ENCODE peak calls at places on chromosomes 2 and 18, in ten cellular contexts. J, K, O, V, G, C, R, I, F and H are unnamed samples.

GRCh38 chr2:13666582-13667414 is 950.1 kb downstream of the TRIB2 start:
- DNase-seq in J (no peak), K (no peak), O (peak; percentile 4), V (no peak), G (no peak), C (no peak), R (no peak), I (no peak), F (no peak), H (no peak)

GRCh38 chr2:70516596-70516995 is 37.0 kb downstream of the TGFA start:
- DNase-seq in J (peak; percentile 61), K (no peak), O (peak; percentile 72), V (no peak), G (no peak), C (peak; percentile 9), R (no peak), I (no peak), F (no peak), H (no peak)

GRCh38 chr2:113182471-113183260 is 8.9 kb downstream of the PSD4 start:
- DNase-seq in J (no peak), K (no peak), O (no peak), V (no peak), G (no peak), C (no peak), R (no peak), I (no peak), F (no peak), H (no peak)

GRCh38 chr18:5167827-5168226 is 29.2 kb downstream of the AKAIN1 start:
- DNase-seq in J (no peak), K (no peak), O (no peak), V (no peak), G (no peak), C (no peak), R (no peak), I (no peak), F (no peak), H (no peak)

GRCh38 chr2:107412209-107412904 is 414.3 kb upstream of the RGPD4 start:
- DNase-seq in J (no peak), K (no peak), O (no peak), V (peak; percentile 85), G (no peak), C (no peak), R (no peak), I (no peak), F (no peak), H (no peak)

GRCh38 chr2:1550658-1551316 is 137.5 kb downstream of the TPO start:
- DNase-seq in J (peak; percentile 52), K (no peak), O (peak; percentile 84), V (no peak), G (peak; percentile 4), C (peak; percentile 85), R (peak; percentile 42), I (no peak), F (peak; percentile 16), H (peak; percentile 54)

GRCh38 chr2:241001413-241002274 is 3.2 kb downstream of the SNED1 start:
- DNase-seq in J (no peak), K (peak; percentile 72), O (no peak), V (no peak), G (no peak), C (no peak), R (no peak), I (no peak), F (no peak), H (peak; percentile 6)

GRCh38 chr2:112229365-112229764 is 25.5 kb downstream of the ZC3H8 start:
- DNase-seq in J (peak; percentile 11), K (no peak), O (no peak), V (no peak), G (no peak), C (no peak), R (no peak), I (no peak), F (no peak), H (no peak)

GRCh38 chr2:158998486-158999248 is 30.2 kb downstream of the TANC1 start:
- DNase-seq in J (no peak), K (no peak), O (no peak), V (peak; percentile 42), G (no peak), C (peak; percentile 57), R (no peak), I (no peak), F (no peak), H (no peak)

GRCh38 chr2:16750175-16750924 is 84.7 kb upstream of the CYRIA start:
- DNase-seq in J (no peak), K (no peak), O (no peak), V (no peak), G (no peak), C (no peak), R (no peak), I (no peak), F (no peak), H (no peak)

GRCh38 chr2:143504397-143504796 is 375.2 kb downstream of the ARHGAP15 start:
- DNase-seq in J (no peak), K (no peak), O (no peak), V (no peak), G (no peak), C (no peak), R (no peak), I (no peak), F (no peak), H (no peak)

GRCh38 chr2:226215902-226216503 is 583.6 kb downstream of the IRS1 start:
- DNase-seq in J (peak; percentile 29), K (no peak), O (peak; percentile 19), V (peak; percentile 48), G (no peak), C (peak; percentile 4), R (peak; percentile 39), I (no peak), F (peak; percentile 25), H (peak; percentile 8)

GRCh38 chr2:121804340-121804739 is 48.9 kb downstream of the TSN start:
- DNase-seq in J (no peak), K (no peak), O (peak; percentile 67), V (peak; percentile 9), G (no peak), C (no peak), R (no peak), I (no peak), F (no peak), H (no peak)

GRCh38 chr2:201883559-201883958 is 77.2 kb downstream of the CDK15 start:
- DNase-seq in J (no peak), K (no peak), O (no peak), V (no peak), G (no peak), C (no peak), R (no peak), I (no peak), F (no peak), H (no peak)

GRCh38 chr2:67824196-67824595 is 238.6 kb downstream of the C1D start:
- DNase-seq in J (no peak), K (no peak), O (no peak), V (no peak), G (no peak), C (no peak), R (no peak), I (no peak), F (no peak), H (no peak)

GRCh38 chr2:169715379-169716228 is 18.0 kb upstream of the KLHL23 start:
- DNase-seq in J (no peak), K (no peak), O (no peak), V (no peak), G (no peak), C (no peak), R (no peak), I (no peak), F (no peak), H (no peak)

GRCh38 chr2:3278521-3279218 is 98.9 kb downstream of the EIPR1 start:
- DNase-seq in J (no peak), K (no peak), O (no peak), V (no peak), G (no peak), C (no peak), R (no peak), I (no peak), F (no peak), H (no peak)

GRCh38 chr2:29106980-29107388 is 8.2 kb upstream of the CLIP4 start:
- DNase-seq in J (peak; percentile 63), K (no peak), O (no peak), V (no peak), G (no peak), C (no peak), R (no peak), I (no peak), F (no peak), H (no peak)

GRCh38 chr18:61637319-61637718 is 255.5 kb downstream of the RNF152 start:
- DNase-seq in J (no peak), K (no peak), O (no peak), V (no peak), G (no peak), C (no peak), R (no peak), I (no peak), F (no peak), H (no peak)